ENCODE peak calls at places on chromosomes 6 and 20, in seven cellular contexts. I is endodermal cell, R is mucosa of descending colon, Y is breast epithelium, L is BE2C, N is neuronal stem cell, S is ovary. B is an unnamed sample. For H3K36me3, the result is how much of the 10 kb centered on the place peaks cover.

GRCh38 chr6:17599885-17600526 is at the start of gene FAM8A1:
- DNase-seq in I (peak), R (peak), Y (peak), L (peak), N (peak), S (peak), B (peak)

GRCh38 chr20:51258582-51259175 is 235.8 kb upstream of the KCNG1 start:
- DNase-seq in I (no peak), R (no peak), Y (peak), L (no peak), N (peak), S (no peak), B (no peak)

GRCh38 chr20:50113420-50114224 is 672 bp upstream of the UBE2V1 start:
- DNase-seq in I (no peak), R (no peak), Y (no peak), L (no peak), N (no peak), S (no peak), B (no peak)

GRCh38 chr6:786946-787763 is 94.2 kb upstream of the EXOC2 start:
- DNase-seq in I (peak), R (no peak), Y (no peak), L (peak), N (no peak), S (no peak), B (peak)

GRCh38 chr20:11920083-11920482 is 2.4 kb downstream of the BTBD3 start:
- DNase-seq in I (no peak), R (no peak), Y (no peak), L (no peak), N (no peak), S (no peak), B (no peak)

GRCh38 chr6:74409447-74409846 is 713.4 kb downstream of the CD109 start:
- DNase-seq in I (no peak), R (no peak), Y (no peak), L (no peak), N (peak), S (no peak), B (peak)

GRCh38 chr20:6162239-6162638 is 39.4 kb upstream of the FERMT1 start:
- DNase-seq in I (no peak), R (no peak), Y (peak), L (no peak), N (no peak), S (no peak), B (peak)

GRCh38 chr6:154649723-154650122 is 83.5 kb upstream of the SCAF8 start:
- DNase-seq in I (no peak), R (no peak), Y (no peak), L (no peak), N (no peak), S (no peak), B (no peak)

GRCh38 chr20:57250607-57251343 is 15.7 kb downstream of the BMP7 start:
- DNase-seq in I (peak), R (no peak), Y (no peak), L (peak), N (no peak), S (no peak), B (no peak)

DNA sequence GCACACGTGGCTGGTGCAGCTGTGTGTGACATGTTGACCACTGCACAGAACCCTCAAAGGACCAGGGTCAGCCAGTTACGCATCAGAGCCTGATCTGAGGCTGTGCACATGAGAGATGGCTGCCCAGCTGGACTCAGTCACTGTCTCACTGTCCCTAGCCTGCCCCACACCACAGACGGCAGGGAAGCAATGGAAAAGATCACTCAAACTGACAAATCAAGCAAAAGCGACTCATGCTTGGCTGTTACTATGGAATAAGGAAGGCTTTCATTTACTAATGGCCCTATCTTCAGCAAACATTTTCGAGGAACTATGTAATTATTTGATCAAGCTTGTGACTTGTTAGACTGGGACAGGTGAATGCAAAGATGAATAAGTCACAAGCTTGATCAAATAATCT is 137.0 kb downstream of the SLC23A2 start:
- DNase-seq in I (no peak), R (no peak), Y (no peak), L (no peak), N (no peak), S (no peak), B (no peak)
- H3K36me3 ChIP-seq in I (under half), R (under half), Y (under half), L (under half), N (under half), S (under half), B (under half)

GRCh38 chr6:31831350-31832215 is 4.0 kb downstream of the HSPA1B start:
- DNase-seq in I (no peak), R (no peak), Y (no peak), L (no peak), N (no peak), S (peak), B (no peak)

GRCh38 chr6:31836036-31836675 is 8.6 kb downstream of the HSPA1B start:
- DNase-seq in I (no peak), R (no peak), Y (no peak), L (no peak), N (no peak), S (peak), B (no peak)

GRCh38 chr6:31836676-31837611 is 9.4 kb downstream of the HSPA1B start:
- DNase-seq in I (no peak), R (no peak), Y (no peak), L (no peak), N (no peak), S (peak), B (no peak)

GRCh38 chr6:31834704-31835375 is 7.3 kb downstream of the HSPA1B start:
- DNase-seq in I (peak), R (peak), Y (peak), L (peak), N (peak), S (peak), B (peak)

GRCh38 chr6:31834367-31834703 is 6.8 kb downstream of the HSPA1B start:
- DNase-seq in I (peak), R (peak), Y (peak), L (peak), N (no peak), S (peak), B (peak)
- H3K4me3 ChIP-seq in I (peak), R (peak), Y (peak), L (peak), N (peak), S (peak), B (peak)

GRCh38 chr6:33271608-33272357 is at the start of the genes RPS18 and VPS52:
- DNase-seq in I (peak), R (peak), Y (peak), L (peak), N (peak), S (peak), B (peak)

GRCh38 chr6:33273924-33274902 is 2.3 kb downstream of the RPS18 start:
- DNase-seq in I (no peak), R (no peak), Y (no peak), L (no peak), N (no peak), S (no peak), B (no peak)

GRCh38 chr6:33273129-33273923 is 1.5 kb downstream of the RPS18 start:
- DNase-seq in I (no peak), R (no peak), Y (no peak), L (no peak), N (no peak), S (no peak), B (no peak)

GRCh38 chr6:33272358-33273128 is 668 bp downstream of the RPS18 start:
- DNase-seq in I (no peak), R (no peak), Y (no peak), L (no peak), N (no peak), S (no peak), B (no peak)

GRCh38 chr6:33271098-33271607 is 523 bp downstream of the VPS52 start:
- DNase-seq in I (no peak), R (no peak), Y (no peak), L (no peak), N (no peak), S (no peak), B (no peak)
- H3K36me3 ChIP-seq in I (half or more), R (under half), Y (under half), L (half or more), N (half or more), S (under half), B (half or more)

DNA sequence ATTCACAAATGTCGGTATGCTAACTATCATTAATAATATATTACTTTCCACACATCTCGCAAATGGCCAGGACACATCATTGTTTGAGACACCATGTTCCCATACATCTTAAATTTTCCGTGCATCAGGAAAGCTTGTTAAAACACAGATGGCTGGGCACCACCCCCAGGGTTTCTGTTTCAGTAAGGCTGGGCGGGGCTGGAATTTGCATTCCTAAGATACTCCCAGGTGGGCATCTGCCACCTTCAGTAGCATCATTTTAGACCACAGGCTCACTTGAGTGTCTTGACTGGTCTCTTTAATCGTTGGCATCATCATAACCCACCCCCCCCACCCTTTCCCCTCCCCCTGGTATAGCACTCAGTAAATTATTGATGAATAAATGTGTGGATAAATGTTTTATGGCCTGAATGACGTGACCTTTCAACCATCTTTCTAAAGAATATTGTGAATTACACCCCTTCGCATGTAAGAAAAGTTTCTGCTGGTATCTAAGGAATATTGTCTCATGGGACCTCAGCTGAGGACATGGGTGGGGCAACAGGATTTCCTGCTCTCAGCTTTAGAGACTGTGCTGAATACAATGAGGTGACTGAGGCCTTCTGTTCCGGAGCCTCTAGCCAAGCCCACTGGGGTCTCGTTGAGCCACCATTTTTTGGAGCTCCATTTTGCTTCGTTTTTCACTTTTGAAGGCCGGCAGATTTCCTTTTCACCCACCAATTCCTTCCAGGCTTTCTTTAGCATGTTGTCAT is 124.1 kb upstream of the NEDD9 start:
- DNase-seq in I (peak), R (no peak), Y (no peak), L (no peak), N (no peak), S (no peak), B (no peak)
- H3K4me3 ChIP-seq in I (no peak), R (no peak), Y (no peak), L (no peak), N (no peak), S (no peak), B (no peak)

GRCh38 chr20:10595985-10596384 is 77.8 kb downstream of the JAG1 start:
- DNase-seq in I (no peak), R (no peak), Y (no peak), L (no peak), N (no peak), S (no peak), B (no peak)

GRCh38 chr20:10591956-10592521 is 81.8 kb downstream of the JAG1 start:
- DNase-seq in I (no peak), R (no peak), Y (no peak), L (no peak), N (no peak), S (no peak), B (no peak)

GRCh38 chr20:10596726-10597125 is 77.1 kb downstream of the JAG1 start:
- DNase-seq in I (no peak), R (no peak), Y (no peak), L (no peak), N (no peak), S (no peak), B (no peak)

GRCh38 chr20:10595230-10595629 is 78.6 kb downstream of the JAG1 start:
- DNase-seq in I (no peak), R (no peak), Y (no peak), L (no peak), N (no peak), S (no peak), B (no peak)

GRCh38 chr20:10594286-10594868 is 79.4 kb downstream of the JAG1 start:
- DNase-seq in I (no peak), R (no peak), Y (no peak), L (no peak), N (no peak), S (no peak), B (no peak)
- H3K36me3 ChIP-seq in I (under half), R (under half), Y (under half), L (under half), N (under half), S (under half), B (under half)